ENCODE peak calls at places on chromosome 1, in four cellular contexts. One of them, this sample, is unnamed.

GRCh38 chr1:188386666-188387065 is 1557.9 kb downstream of the PLA2G4A start:
- DNase-seq in fibroblast of lung: no peak
- DNase-seq in heart right ventricle: no peak
- DNase-seq in MM.1S: no peak
- DNase-seq in this sample: no peak

GRCh38 chr1:30562559-30562958 is 160.8 kb downstream of the MATN1 start:
- DNase-seq in fibroblast of lung: no peak
- DNase-seq in heart right ventricle: no peak
- DNase-seq in MM.1S: no peak
- DNase-seq in this sample: no peak

GRCh38 chr1:63710776-63711175 is 63.0 kb upstream of the ROR1 start:
- DNase-seq in fibroblast of lung: no peak
- DNase-seq in heart right ventricle: no peak
- DNase-seq in MM.1S: no peak
- DNase-seq in this sample: no peak

GRCh38 chr1:185916866-185917265 is 182.7 kb downstream of the HMCN1 start:
- DNase-seq in fibroblast of lung: peak; percentile 16
- DNase-seq in heart right ventricle: no peak
- DNase-seq in MM.1S: no peak
- DNase-seq in this sample: no peak

GRCh38 chr1:214425101-214425500 is 126.3 kb downstream of the PTPN14 start:
- DNase-seq in fibroblast of lung: no peak
- DNase-seq in heart right ventricle: no peak
- DNase-seq in MM.1S: no peak
- DNase-seq in this sample: no peak

GRCh38 chr1:60765204-60765603 is 317.2 kb upstream of the NFIA start:
- DNase-seq in fibroblast of lung: peak; percentile 11
- DNase-seq in heart right ventricle: no peak
- DNase-seq in MM.1S: peak; percentile 21
- DNase-seq in this sample: no peak

GRCh38 chr1:36665478-36666080 is 182.9 kb upstream of the CSF3R start:
- DNase-seq in fibroblast of lung: no peak
- DNase-seq in heart right ventricle: no peak
- DNase-seq in MM.1S: peak; percentile 26
- DNase-seq in this sample: no peak

GRCh38 chr1:152878042-152878441 is at the start of gene SMCP:
- DNase-seq in fibroblast of lung: no peak
- DNase-seq in heart right ventricle: no peak
- DNase-seq in MM.1S: no peak
- DNase-seq in this sample: no peak

GRCh38 chr1:155043793-155044192 is 7.3 kb upstream of the ADAM15 start:
- DNase-seq in fibroblast of lung: no peak
- DNase-seq in heart right ventricle: no peak
- DNase-seq in MM.1S: no peak
- DNase-seq in this sample: no peak

GRCh38 chr1:184387871-184388670 is 1.2 kb downstream of the C1orf21 start:
- DNase-seq in fibroblast of lung: peak; percentile 84
- DNase-seq in heart right ventricle: peak; percentile 43
- DNase-seq in MM.1S: peak; percentile 68
- DNase-seq in this sample: no peak

GRCh38 chr1:70234733-70235132 is 13.6 kb downstream of the SRSF11 start:
- DNase-seq in fibroblast of lung: no peak
- DNase-seq in heart right ventricle: no peak
- DNase-seq in MM.1S: no peak
- DNase-seq in this sample: no peak

GRCh38 chr1:177864530-177865305 is 105.1 kb downstream of the SEC16B start:
- DNase-seq in fibroblast of lung: no peak
- DNase-seq in heart right ventricle: peak; percentile 12
- DNase-seq in MM.1S: no peak
- DNase-seq in this sample: no peak

GRCh38 chr1:9281071-9281827 is 11.4 kb upstream of the SPSB1 start:
- DNase-seq in fibroblast of lung: peak; percentile 53
- DNase-seq in heart right ventricle: no peak
- DNase-seq in MM.1S: peak; percentile 85
- DNase-seq in this sample: no peak

GRCh38 chr1:30294508-30294907 is 428.9 kb downstream of the MATN1 start:
- DNase-seq in fibroblast of lung: no peak
- DNase-seq in heart right ventricle: no peak
- DNase-seq in MM.1S: no peak
- DNase-seq in this sample: no peak

GRCh38 chr1:1421147-1421906 is at the start of gene ANKRD65:
- DNase-seq in fibroblast of lung: no peak
- DNase-seq in heart right ventricle: no peak
- DNase-seq in MM.1S: no peak
- DNase-seq in this sample: no peak

GRCh38 chr1:1423245-1423597 is 2.1 kb upstream of the ANKRD65 start:
- DNase-seq in fibroblast of lung: no peak
- DNase-seq in heart right ventricle: no peak
- DNase-seq in MM.1S: no peak
- DNase-seq in this sample: no peak

GRCh38 chr1:1420654-1421134 is 382 bp downstream of the ANKRD65 start:
- DNase-seq in fibroblast of lung: no peak
- DNase-seq in heart right ventricle: no peak
- DNase-seq in MM.1S: no peak
- DNase-seq in this sample: no peak

GRCh38 chr1:1422465-1423244 is 1.6 kb upstream of the ANKRD65 start:
- DNase-seq in fibroblast of lung: peak; percentile 70
- DNase-seq in heart right ventricle: peak; percentile 17
- DNase-seq in MM.1S: no peak
- DNase-seq in this sample: no peak

DNA sequence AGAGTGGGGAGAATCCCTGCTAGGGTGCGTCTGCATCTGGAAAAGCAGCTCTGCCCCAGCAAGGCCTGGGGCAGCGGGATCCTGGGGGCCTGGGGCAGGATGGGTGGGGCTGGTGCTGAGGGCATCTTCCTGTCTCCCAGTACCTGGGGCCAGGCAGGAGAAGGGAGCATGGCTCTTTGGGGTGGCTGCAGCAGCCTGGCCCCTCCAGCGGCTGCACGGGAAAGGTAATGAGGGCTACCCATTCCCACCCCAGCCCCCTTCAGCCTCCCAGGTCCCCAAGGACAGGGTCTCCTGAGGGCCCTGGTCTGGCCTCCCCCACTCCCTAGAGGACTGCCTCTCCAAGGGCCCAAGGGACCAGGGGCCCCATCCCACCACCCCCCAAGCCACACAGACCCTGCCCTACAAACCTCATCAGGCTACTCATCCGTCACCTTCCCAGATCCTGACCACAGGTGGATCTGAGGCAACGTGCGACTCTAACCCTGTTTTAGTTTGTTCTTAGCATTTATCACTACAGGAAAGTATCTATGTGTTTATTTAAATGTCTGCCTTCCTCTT is 910 bp upstream of the ANKRD65 start:
- DNase-seq in fibroblast of lung: no peak
- DNase-seq in heart right ventricle: no peak
- DNase-seq in MM.1S: no peak
- DNase-seq in this sample: no peak
- H3K4me3 ChIP-seq in fibroblast of lung: no peak overlapping the region
- H3K4me3 ChIP-seq in heart right ventricle: no peak overlapping the region
- H3K4me3 ChIP-seq in MM.1S: no peak overlapping the region
- H3K4me3 ChIP-seq in this sample: no peak overlapping the region

GRCh38 chr1:49389699-49390098 is 613.0 kb upstream of the BEND5 start:
- DNase-seq in fibroblast of lung: no peak
- DNase-seq in heart right ventricle: no peak
- DNase-seq in MM.1S: no peak
- DNase-seq in this sample: no peak
- H3K9me3 ChIP-seq in fibroblast of lung: no peaks in the 10 kb centered on the region
- H3K9me3 ChIP-seq in heart right ventricle: no peaks in the 10 kb centered on the region
- H3K9me3 ChIP-seq in MM.1S: no peaks in the 10 kb centered on the region
- H3K9me3 ChIP-seq in this sample: no peaks in the 10 kb centered on the region

DNA sequence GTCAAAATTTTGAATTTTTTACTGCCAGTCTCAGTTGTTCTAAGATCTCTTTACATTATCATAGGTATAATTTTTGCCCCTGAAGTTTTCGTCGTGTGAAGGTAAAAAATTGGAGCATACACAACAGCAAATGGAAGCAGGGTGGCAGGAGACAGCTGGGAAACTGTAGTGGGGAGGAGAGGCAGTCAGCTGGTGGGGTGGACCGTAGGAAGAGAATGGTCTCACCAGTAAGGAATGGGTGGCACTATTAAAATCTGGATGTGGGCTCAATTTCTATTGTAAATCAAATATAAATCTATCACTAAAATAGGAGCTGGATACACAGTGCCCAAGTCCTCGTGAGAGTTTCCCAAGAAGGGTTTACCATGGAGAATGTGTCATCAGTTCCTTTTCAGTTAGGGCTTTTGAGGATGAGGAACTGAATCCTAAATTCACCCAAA is 10.3 kb upstream of the IRF2BP2 start:
- DNase-seq in fibroblast of lung: peak; percentile 38
- DNase-seq in heart right ventricle: no peak
- DNase-seq in MM.1S: no peak
- DNase-seq in this sample: no peak
- TF ChIP-seq CTCF in fibroblast of lung: no peak
- TF ChIP-seq CTCF in heart right ventricle: no peak
- TF ChIP-seq CTCF in MM.1S: no peak
- TF ChIP-seq CTCF in this sample: no peak

GRCh38 chr1:28437260-28437923 is 67.9 kb downstream of the PHACTR4 start:
- DNase-seq in fibroblast of lung: peak; percentile 85
- DNase-seq in heart right ventricle: no peak
- DNase-seq in MM.1S: no peak
- DNase-seq in this sample: peak; percentile 9
- H3K4me3 ChIP-seq in fibroblast of lung: peak overlapping the region; percentile 20
- H3K4me3 ChIP-seq in heart right ventricle: peak overlapping the region; percentile 40
- H3K4me3 ChIP-seq in MM.1S: peak overlapping the region; percentile 58
- H3K4me3 ChIP-seq in this sample: peak overlapping the region; percentile 71

GRCh38 chr1:232751393-232752140 is 53.6 kb upstream of the MAP10 start:
- DNase-seq in fibroblast of lung: no peak
- DNase-seq in heart right ventricle: no peak
- DNase-seq in MM.1S: no peak
- DNase-seq in this sample: no peak
- H3K9me3 ChIP-seq in fibroblast of lung: no peaks in the 10 kb centered on the region
- H3K9me3 ChIP-seq in heart right ventricle: peaks cover 23% of the 10 kb centered on the region
- H3K9me3 ChIP-seq in MM.1S: no peaks in the 10 kb centered on the region
- H3K9me3 ChIP-seq in this sample: peaks cover 13% of the 10 kb centered on the region

DNA sequence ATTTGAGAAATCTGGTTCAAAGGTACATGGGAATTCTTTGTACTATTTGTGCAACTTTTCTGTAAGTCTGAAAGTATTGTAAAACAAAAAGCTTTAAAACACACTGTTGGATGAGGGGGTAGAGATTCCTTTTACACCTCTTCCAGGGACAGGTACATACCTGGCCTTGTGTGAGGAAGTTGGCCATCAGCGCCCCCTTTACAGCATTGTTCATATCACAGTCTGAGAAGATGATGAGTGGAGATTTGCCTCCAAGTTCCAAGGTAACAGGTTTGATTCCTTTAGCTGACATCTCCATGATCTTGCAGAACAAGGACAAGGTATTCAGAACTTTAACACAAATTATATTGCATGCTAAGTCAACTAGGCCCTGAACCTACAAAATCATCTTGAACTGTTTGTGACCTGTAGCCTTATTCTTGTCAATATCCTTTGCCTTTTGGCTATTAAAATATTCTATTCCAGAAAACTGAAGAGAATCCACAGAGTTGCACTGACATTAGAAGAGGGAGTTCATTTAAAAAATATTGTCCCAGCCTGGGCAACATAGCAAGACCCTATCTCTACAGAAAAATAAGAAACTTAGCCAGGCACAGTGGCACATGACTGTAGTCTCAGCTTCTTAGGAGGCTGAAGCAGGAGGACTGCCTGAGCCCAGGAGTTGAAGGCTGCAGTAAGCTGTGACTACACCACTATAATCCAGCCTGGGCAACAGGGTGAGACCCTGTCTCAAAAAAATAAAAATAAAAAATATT is 18.9 kb downstream of the ALDH9A1 start:
- DNase-seq in fibroblast of lung: no peak
- DNase-seq in heart right ventricle: no peak
- DNase-seq in MM.1S: no peak
- DNase-seq in this sample: no peak
- TF ChIP-seq CTCF in fibroblast of lung: no peak
- TF ChIP-seq CTCF in heart right ventricle: no peak
- TF ChIP-seq CTCF in MM.1S: no peak
- TF ChIP-seq CTCF in this sample: no peak

DNA sequence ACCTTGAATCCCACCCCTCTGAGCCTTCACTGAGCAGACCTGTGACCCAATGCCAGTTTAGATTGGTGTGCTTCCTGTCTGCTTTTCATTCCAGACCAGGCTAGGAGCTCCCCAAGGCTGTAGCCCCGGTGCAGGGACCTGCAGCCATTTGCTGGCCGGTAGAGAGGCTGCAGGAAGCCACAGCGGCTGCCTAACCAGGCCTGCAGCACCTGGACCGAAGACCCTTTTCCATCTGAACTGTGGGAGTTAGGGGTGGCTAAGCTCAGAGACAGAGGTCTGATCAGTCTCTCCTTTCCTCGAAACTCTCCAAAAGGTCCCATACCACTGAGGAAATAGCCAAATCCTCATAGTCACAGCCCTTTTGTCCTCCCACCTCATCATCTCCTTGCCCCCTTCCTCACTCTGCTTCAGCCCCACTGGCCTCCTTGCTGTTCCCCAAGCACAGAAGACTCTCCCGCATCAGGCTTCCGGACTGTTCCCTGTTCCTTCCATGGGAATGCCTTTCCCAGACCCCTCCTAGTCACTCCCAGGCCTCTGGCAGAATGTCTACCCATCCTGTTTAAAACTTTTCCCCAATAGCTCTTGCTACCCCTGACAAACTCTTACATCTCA is 674 bp upstream of the TTC4 start:
- DNase-seq in fibroblast of lung: no peak
- DNase-seq in heart right ventricle: no peak
- DNase-seq in MM.1S: no peak
- DNase-seq in this sample: no peak
- H3K4me3 ChIP-seq in fibroblast of lung: peak overlapping the region; percentile 96
- H3K4me3 ChIP-seq in heart right ventricle: peak overlapping the region; percentile 79
- H3K4me3 ChIP-seq in MM.1S: peak overlapping the region; percentile 87
- H3K4me3 ChIP-seq in this sample: peak overlapping the region; percentile 92

GRCh38 chr1:160129966-160130365 is 14.4 kb downstream of the ATP1A2 start:
- DNase-seq in fibroblast of lung: no peak
- DNase-seq in heart right ventricle: no peak
- DNase-seq in MM.1S: no peak
- DNase-seq in this sample: no peak

GRCh38 chr1:160131803-160132565 is 16.4 kb downstream of the ATP1A2 start:
- DNase-seq in fibroblast of lung: no peak
- DNase-seq in heart right ventricle: peak; percentile 76
- DNase-seq in MM.1S: no peak
- DNase-seq in this sample: peak; percentile 67

GRCh38 chr1:160130486-160130885 is 14.9 kb downstream of the ATP1A2 start:
- DNase-seq in fibroblast of lung: no peak
- DNase-seq in heart right ventricle: no peak
- DNase-seq in MM.1S: no peak
- DNase-seq in this sample: no peak

GRCh38 chr1:160129558-160129957 is 14.0 kb downstream of the ATP1A2 start:
- DNase-seq in fibroblast of lung: no peak
- DNase-seq in heart right ventricle: no peak
- DNase-seq in MM.1S: no peak
- DNase-seq in this sample: no peak

DNA sequence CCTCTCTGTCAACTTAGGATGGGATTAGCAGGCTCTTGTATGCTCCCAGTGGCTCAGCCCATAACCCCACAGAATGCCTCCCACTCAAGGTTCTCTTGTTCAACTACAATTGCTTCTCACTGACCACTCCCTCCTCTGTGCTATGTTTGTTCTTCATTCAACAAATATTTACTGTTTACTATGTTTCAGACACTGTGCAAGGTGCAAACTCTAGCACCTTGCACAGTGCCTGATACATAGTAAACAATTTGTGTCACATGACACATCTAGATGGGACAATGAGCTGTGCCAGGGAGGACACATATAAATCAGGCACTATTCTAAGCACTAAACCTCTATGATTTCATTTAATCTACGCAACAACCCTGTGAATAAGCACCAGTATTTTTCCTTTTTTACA is 15.4 kb downstream of the ATP1A2 start:
- DNase-seq in fibroblast of lung: no peak
- DNase-seq in heart right ventricle: no peak
- DNase-seq in MM.1S: no peak
- DNase-seq in this sample: no peak
- H3K9me3 ChIP-seq in fibroblast of lung: no peaks in the 10 kb centered on the region
- H3K9me3 ChIP-seq in heart right ventricle: no peaks in the 10 kb centered on the region
- H3K9me3 ChIP-seq in MM.1S: no peaks in the 10 kb centered on the region
- H3K9me3 ChIP-seq in this sample: no peaks in the 10 kb centered on the region

This sample was measured in thoracic aorta.